ENCODE peak calls at places on chromosome 1, in eight cellular contexts. G is kidney epithelial cell, A is ovary, X is AG09309, V is GM06990, O is IMR-90, K is NB4, F is pancreas. I is an unnamed sample.
A peak's percentile ranks its signal among the peaks of the same experiment; 100 is the strongest.

GRCh38 chr1:29271724-29272123 is 35.4 kb downstream of the PTPRU start:
- DNase-seq in G (peak; percentile 34), A (peak; percentile 55), X (peak; percentile 38), V (no peak), O (peak; percentile 65), K (no peak), F (peak; percentile 68), I (peak; percentile 65)

GRCh38 chr1:214281030-214281901 is at the start of gene SMYD2:
- DNase-seq in G (no peak), A (peak; percentile 74), X (no peak), V (peak; percentile 84), O (peak; percentile 35), K (peak; percentile 81), F (peak; percentile 71), I (no peak)

GRCh38 chr1:174150499-174150898 is 8.8 kb upstream of the RABGAP1L start:
- DNase-seq in G (no peak), A (no peak), X (no peak), V (no peak), O (no peak), K (no peak), F (no peak), I (no peak)

GRCh38 chr1:19463204-19463803 is 22.0 kb downstream of the CAPZB start:
- DNase-seq in G (no peak), A (no peak), X (no peak), V (no peak), O (no peak), K (no peak), F (no peak), I (no peak)

GRCh38 chr1:183080406-183080805 is 57.2 kb downstream of the LAMC1 start:
- DNase-seq in G (no peak), A (no peak), X (no peak), V (no peak), O (peak; percentile 76), K (peak; percentile 37), F (no peak), I (no peak)

GRCh38 chr1:190477687-190478192 is at the start of gene BRINP3:
- DNase-seq in G (no peak), A (no peak), X (no peak), V (no peak), O (peak; percentile 21), K (no peak), F (no peak), I (no peak)

GRCh38 chr1:116853680-116854191 is 56.0 kb upstream of the PTGFRN start:
- DNase-seq in G (peak; percentile 88), A (no peak), X (no peak), V (no peak), O (peak; percentile 65), K (peak; percentile 57), F (peak; percentile 63), I (peak; percentile 40)

GRCh38 chr1:58968360-58968952 is 184.6 kb upstream of the JUN start:
- DNase-seq in G (peak; percentile 52), A (peak; percentile 76), X (peak; percentile 20), V (peak; percentile 87), O (peak; percentile 46), K (no peak), F (peak; percentile 82), I (peak; percentile 30)

GRCh38 chr1:30818568-30819243 is 61.1 kb upstream of the LAPTM5 start:
- DNase-seq in G (no peak), A (no peak), X (no peak), V (no peak), O (peak; percentile 29), K (no peak), F (no peak), I (peak; percentile 77)

GRCh38 chr1:171142451-171143121 is 42.5 kb upstream of the FMO2 start:
- DNase-seq in G (no peak), A (no peak), X (peak; percentile 33), V (no peak), O (peak; percentile 52), K (no peak), F (no peak), I (no peak)

GRCh38 chr1:100671604-100672003 is 47.9 kb upstream of the VCAM1 start:
- DNase-seq in G (no peak), A (no peak), X (peak; percentile 41), V (no peak), O (peak; percentile 60), K (no peak), F (no peak), I (no peak)

GRCh38 chr1:63322944-63323865 is 838 bp downstream of the FOXD3 start:
- DNase-seq in G (no peak), A (no peak), X (no peak), V (peak; percentile 56), O (no peak), K (no peak), F (no peak), I (no peak)

GRCh38 chr1:58515794-58516401 is 30.6 kb downstream of the OMA1 start:
- DNase-seq in G (peak; percentile 35), A (peak; percentile 16), X (peak; percentile 59), V (peak; percentile 10), O (peak; percentile 85), K (peak; percentile 81), F (peak; percentile 37), I (peak; percentile 44)

GRCh38 chr1:6601865-6602668 is 602 bp downstream of the KLHL21 start:
- DNase-seq in G (no peak), A (peak; percentile 75), X (no peak), V (peak; percentile 51), O (peak; percentile 59), K (peak; percentile 56), F (peak; percentile 73), I (no peak)

GRCh38 chr1:41448831-41449230 is 35.7 kb downstream of the EDN2 start:
- DNase-seq in G (no peak), A (no peak), X (no peak), V (no peak), O (no peak), K (no peak), F (no peak), I (no peak)

GRCh38 chr1:168287237-168287664 is 6.6 kb downstream of the TBX19 start:
- DNase-seq in G (no peak), A (no peak), X (no peak), V (no peak), O (peak; percentile 83), K (peak; percentile 49), F (no peak), I (no peak)

GRCh38 chr1:246565751-246566127 is 322 bp downstream of the TFB2M start:
- DNase-seq in G (no peak), A (no peak), X (no peak), V (no peak), O (peak; percentile 58), K (no peak), F (no peak), I (peak; percentile 34)

GRCh38 chr1:228958121-228958520 is 222.8 kb downstream of the RHOU start:
- DNase-seq in G (no peak), A (no peak), X (no peak), V (no peak), O (no peak), K (no peak), F (no peak), I (no peak)

GRCh38 chr1:27357281-27358037 is 9.3 kb downstream of the MAP3K6 start:
- DNase-seq in G (no peak), A (peak; percentile 81), X (no peak), V (peak; percentile 80), O (peak; percentile 32), K (peak; percentile 77), F (peak; percentile 83), I (no peak)

GRCh38 chr1:22969224-22969829 is 3.3 kb downstream of the LACTBL1 start:
- DNase-seq in G (peak; percentile 16), A (no peak), X (peak; percentile 20), V (no peak), O (peak; percentile 90), K (no peak), F (peak; percentile 48), I (peak; percentile 68)

GRCh38 chr1:60483471-60483870 is 409.9 kb upstream of the C1orf87 start:
- DNase-seq in G (no peak), A (no peak), X (no peak), V (no peak), O (no peak), K (no peak), F (no peak), I (no peak)

DNA sequence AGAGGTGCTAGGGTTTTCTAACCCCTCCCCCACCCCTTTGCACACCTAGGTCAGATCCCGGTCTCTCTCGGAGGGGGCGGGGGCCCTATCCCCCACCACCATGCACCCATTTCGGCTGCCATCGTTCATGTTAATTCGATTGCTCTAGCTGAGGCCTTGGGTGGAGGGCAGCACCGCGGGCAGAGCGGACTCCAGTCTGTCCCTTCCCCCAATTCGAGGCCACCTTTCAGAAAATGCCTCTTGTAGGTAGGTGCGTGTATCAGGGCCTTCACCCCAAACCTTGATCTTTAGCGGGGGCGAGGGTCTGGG is 6.8 kb downstream of the EFNA4 start:
- DNase-seq in G (no peak), A (no peak), X (no peak), V (no peak), O (no peak), K (no peak), F (no peak), I (no peak)
- H3K4me3 ChIP-seq in G (no peak overlapping the region), A (peak overlapping the region; percentile 37), X (peak overlapping the region; percentile 35), V (peak overlapping the region; percentile 38), O (no peak overlapping the region), K (no peak overlapping the region), F (peak overlapping the region; percentile 47), I (peak overlapping the region; percentile 56)

DNA sequence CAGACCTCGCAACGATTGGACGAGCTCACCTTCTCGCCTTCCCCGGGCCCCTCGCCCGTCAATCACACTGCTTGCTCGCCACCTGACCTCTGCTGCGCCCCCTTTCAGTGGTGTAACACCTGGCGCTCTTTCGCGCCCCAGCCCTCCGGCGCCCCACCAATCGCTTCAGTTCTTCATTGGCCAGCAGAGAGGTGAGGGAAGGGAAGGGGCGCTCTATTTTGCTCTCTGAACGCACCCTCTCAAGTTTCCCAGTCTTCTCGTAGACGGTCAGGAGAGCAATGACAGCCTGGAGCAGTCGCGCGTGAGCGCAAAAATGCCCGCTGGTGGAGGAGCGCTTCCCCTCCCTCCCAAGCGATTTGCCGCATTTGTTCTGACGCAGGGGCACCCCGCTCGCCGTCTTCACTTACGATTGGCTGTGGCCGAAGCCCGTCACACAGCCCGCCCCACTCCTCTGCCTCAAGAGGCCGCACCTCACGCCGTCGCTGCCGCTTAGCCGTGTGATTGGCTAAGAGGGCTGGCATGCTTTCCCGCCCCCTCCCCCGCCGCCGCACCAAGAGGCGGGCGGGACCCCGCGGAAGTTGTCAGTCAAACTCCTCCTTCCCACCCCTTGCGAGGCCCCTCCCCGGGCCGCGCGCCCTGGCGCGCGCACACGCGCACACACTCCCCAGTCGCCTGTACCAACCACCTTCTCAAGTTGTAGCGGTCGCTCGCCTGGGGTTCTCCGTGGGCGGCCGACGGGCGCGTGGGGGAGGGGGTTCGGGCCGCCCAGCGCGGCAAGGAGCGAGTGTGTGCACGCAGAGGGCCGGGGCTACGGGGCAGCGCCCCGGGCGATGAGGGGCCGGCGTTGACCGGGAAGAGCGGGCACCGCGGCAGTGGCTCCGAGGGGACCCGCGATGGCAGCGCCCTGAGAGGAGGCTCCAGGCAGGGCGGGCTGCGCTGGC is at the start of gene PPP2R5A:
- DNase-seq in G (peak; percentile 96), A (peak; percentile 99), X (peak; percentile 97), V (peak; percentile 100), O (peak; percentile 99), K (peak; percentile 100), F (peak; percentile 99), I (peak; percentile 99)
- TF ChIP-seq CTCF in G (peak; percentile 42), A (no peak), X (no peak), V (peak; percentile 47), O (peak; percentile 3), K (no peak), F (no peak), I (peak; percentile 23)

GRCh38 chr1:109250454-109251276 is 1.3 kb downstream of the CELSR2 start:
- DNase-seq in G (no peak), A (peak; percentile 19), X (no peak), V (no peak), O (no peak), K (no peak), F (no peak), I (no peak)
- H3K4me3 ChIP-seq in G (peak overlapping the region; percentile 57), A (no peak overlapping the region), X (no peak overlapping the region), V (no peak overlapping the region), O (no peak overlapping the region), K (no peak overlapping the region), F (peak overlapping the region; percentile 64), I (peak overlapping the region; percentile 32)

GRCh38 chr1:110963666-110964399 is at the start of gene LRIF1:
- DNase-seq in G (peak; percentile 99), A (peak; percentile 99), X (peak; percentile 99), V (peak; percentile 99), O (peak; percentile 99), K (peak; percentile 99), F (peak; percentile 99), I (peak; percentile 99)
- TF ChIP-seq CTCF in G (peak; percentile 43), A (peak; percentile 76), X (peak; percentile 52), V (peak; percentile 32), O (peak; percentile 42), K (no peak), F (peak; percentile 48), I (peak; percentile 38)

I was measured in retinal pigment epithelial cell.